ENCODE peak calls at places on chromosome 3, in five cellular contexts. B is heart right ventricle; A is A673; W is pancreas; D is CD8-positive, alpha-beta T cell. N is an unnamed sample.
A peak's percentile ranks its signal among the peaks of the same experiment; 100 is the strongest.

GRCh38 chr3:160665784-160666526 is 11.0 kb upstream of the ARL14 start:
- DNase-seq in W (no peak), D (no peak), A (no peak), B (no peak), N (no peak)

GRCh38 chr3:17407576-17407975 is 334.9 kb downstream of the TBC1D5 start:
- DNase-seq in W (no peak), B (no peak), D (no peak), A (no peak), N (no peak)

GRCh38 chr3:129543999-129544398 is 1.0 kb downstream of the H1-8 start:
- DNase-seq in A (no peak), B (no peak), D (no peak), W (no peak), N (no peak)

GRCh38 chr3:159783780-159784747 is 204.6 kb upstream of the IL12A start:
- DNase-seq in A (no peak), W (no peak), B (no peak), D (no peak), N (no peak)

GRCh38 chr3:42906085-42906904 is at the start of gene ZNF662:
- DNase-seq in A (no peak), B (peak; percentile 64), W (peak; percentile 59), D (peak; percentile 70), N (peak; percentile 57)

GRCh38 chr3:78613366-78614008 is 1154.3 kb downstream of the ROBO1 start:
- DNase-seq in A (no peak), W (no peak), D (no peak), B (no peak), N (no peak)

GRCh38 chr3:76789262-76789661 is 250.6 kb upstream of the ROBO2 start:
- DNase-seq in A (no peak), W (no peak), B (no peak), D (no peak), N (no peak)

GRCh38 chr3:69282191-69282590 is 103.7 kb downstream of the FRMD4B start:
- DNase-seq in A (no peak), D (peak; percentile 58), B (no peak), W (no peak), N (no peak)

GRCh38 chr3:68088216-68088615 is 433.8 kb upstream of the SUCLG2 start:
- DNase-seq in D (peak; percentile 59), B (no peak), W (peak; percentile 7), A (no peak), N (no peak)

GRCh38 chr3:178748874-178749273 is 212.6 kb downstream of the KCNMB2 start:
- DNase-seq in D (no peak), A (no peak), W (no peak), B (no peak), N (no peak)

GRCh38 chr3:66153961-66154923 is 66.6 kb upstream of the SLC25A26 start:
- DNase-seq in A (no peak), D (no peak), B (peak; percentile 13), W (no peak), N (no peak)

GRCh38 chr3:141278196-141279073 is 46.8 kb downstream of the PXYLP1 start:
- DNase-seq in B (no peak), W (no peak), A (no peak), D (no peak), N (no peak)

GRCh38 chr3:36741285-36741684 is 23.1 kb downstream of the DCLK3 start:
- DNase-seq in B (no peak), W (no peak), A (peak; percentile 16), D (no peak), N (no peak)

GRCh38 chr3:174466471-174467054 is 392.6 kb upstream of the NAALADL2 start:
- DNase-seq in W (no peak), B (no peak), A (peak; percentile 33), D (no peak), N (no peak)

GRCh38 chr3:138112362-138112761 is 3.0 kb downstream of the DZIP1L start:
- DNase-seq in A (no peak), W (no peak), D (no peak), B (no peak), N (no peak)

GRCh38 chr3:90080988-90081387 is 973.6 kb downstream of the EPHA3 start:
- DNase-seq in W (no peak), B (no peak), D (no peak), A (peak; percentile 15), N (no peak)

GRCh38 chr3:108067768-108068167 is 23.1 kb downstream of the CD47 start:
- DNase-seq in W (no peak), D (no peak), B (no peak), A (no peak), N (no peak)

GRCh38 chr3:32109256-32109655 is 2.8 kb downstream of the GPD1L start:
- DNase-seq in B (peak; percentile 91), D (no peak), A (peak; percentile 80), W (peak; percentile 60), N (peak; percentile 89)

GRCh38 chr3:194251007-194251406 is 100.1 kb downstream of the CPN2 start:
- DNase-seq in A (no peak), W (no peak), B (no peak), D (no peak), N (no peak)
- H3K4me3 ChIP-seq in A (no peak overlapping the region), W (no peak overlapping the region), B (no peak overlapping the region), D (no peak overlapping the region), N (no peak overlapping the region)

GRCh38 chr3:13012228-13012691 is 61.0 kb downstream of the IQSEC1 start:
- DNase-seq in B (peak; percentile 74), W (no peak), A (peak; percentile 64), D (no peak), N (peak; percentile 90)
- H3K27ac ChIP-seq in B (no peak overlapping the region), W (no peak overlapping the region), A (no peak overlapping the region), D (peak overlapping the region; percentile 74), N (peak overlapping the region; percentile 89)

GRCh38 chr3:41224120-41224806 is 25.0 kb downstream of the CTNNB1 start:
- DNase-seq in W (no peak), B (no peak), D (no peak), A (no peak), N (no peak)
- TF ChIP-seq CTCF in W (no peak), B (no peak), D (no peak), A (no peak), N (no peak)

DNA sequence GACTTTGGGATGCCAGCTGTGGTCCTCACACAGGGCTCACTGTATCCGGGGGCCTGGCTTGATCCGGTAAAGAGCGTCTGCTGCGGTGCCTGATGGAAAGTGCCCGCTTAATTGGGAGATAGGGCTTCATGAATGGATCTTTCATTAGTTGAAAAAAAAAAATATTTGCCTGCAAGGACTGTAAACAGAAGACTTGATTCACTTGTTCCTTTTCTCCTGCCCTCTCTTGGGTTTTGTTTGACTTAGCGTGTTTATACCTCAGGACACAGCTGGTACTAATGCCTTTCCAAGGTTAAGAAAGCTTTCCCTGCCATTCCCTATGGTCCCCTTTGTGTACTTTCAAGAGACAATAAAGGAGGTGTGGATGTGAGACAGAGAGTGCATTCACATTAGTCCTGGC is 493.3 kb downstream of the LPP start:
- DNase-seq in A (no peak), D (no peak), W (no peak), B (no peak), N (no peak)
- H3K4me3 ChIP-seq in A (no peak overlapping the region), D (no peak overlapping the region), W (no peak overlapping the region), B (no peak overlapping the region), N (no peak overlapping the region)

DNA sequence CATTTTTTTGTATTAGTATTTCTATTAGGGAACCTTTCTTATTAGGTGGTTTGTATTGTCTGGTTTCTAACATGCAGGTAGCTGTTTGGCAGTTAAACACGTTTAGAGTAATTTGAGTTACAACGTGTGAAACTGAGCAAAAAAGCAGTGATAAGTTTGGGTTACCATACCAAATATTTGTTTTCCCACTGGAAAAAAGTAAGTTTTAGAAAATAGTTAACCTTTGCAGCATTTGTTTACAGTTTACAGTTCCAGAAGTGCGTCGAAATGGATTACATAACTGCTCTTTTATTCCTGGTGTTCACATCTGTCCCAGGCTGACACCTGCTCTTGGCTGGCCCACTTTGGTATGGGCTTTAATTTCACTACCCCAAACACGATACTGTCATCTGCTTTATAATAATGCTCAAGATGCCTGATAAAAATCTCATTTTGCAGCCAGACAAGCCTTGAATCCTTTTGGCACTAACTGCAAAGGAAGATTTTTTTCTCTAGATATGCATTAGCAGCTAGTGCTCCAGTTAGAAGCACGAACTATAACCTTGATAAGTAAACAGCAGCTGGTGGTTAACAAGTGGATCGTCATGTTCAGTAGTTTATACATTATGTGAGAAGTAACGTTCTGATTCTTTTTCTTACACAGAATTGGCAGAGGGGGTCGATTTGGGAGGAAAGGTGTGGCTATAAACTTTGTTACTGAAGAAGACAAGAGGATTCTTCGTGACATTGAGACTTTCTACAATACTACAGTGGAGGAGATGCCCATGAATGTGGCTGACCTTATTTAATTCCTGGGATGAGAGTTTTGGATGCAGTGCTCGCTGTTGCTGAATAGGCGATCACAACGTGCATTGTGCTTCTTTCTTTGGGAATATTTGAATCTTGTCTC is 5.3 kb downstream of the EIF4A2 start:
- DNase-seq in A (no peak), W (no peak), D (no peak), B (no peak), N (no peak)
- H3K27ac ChIP-seq in A (peak overlapping the region; percentile 11), W (no peak overlapping the region), D (no peak overlapping the region), B (no peak overlapping the region), N (no peak overlapping the region)

DNA sequence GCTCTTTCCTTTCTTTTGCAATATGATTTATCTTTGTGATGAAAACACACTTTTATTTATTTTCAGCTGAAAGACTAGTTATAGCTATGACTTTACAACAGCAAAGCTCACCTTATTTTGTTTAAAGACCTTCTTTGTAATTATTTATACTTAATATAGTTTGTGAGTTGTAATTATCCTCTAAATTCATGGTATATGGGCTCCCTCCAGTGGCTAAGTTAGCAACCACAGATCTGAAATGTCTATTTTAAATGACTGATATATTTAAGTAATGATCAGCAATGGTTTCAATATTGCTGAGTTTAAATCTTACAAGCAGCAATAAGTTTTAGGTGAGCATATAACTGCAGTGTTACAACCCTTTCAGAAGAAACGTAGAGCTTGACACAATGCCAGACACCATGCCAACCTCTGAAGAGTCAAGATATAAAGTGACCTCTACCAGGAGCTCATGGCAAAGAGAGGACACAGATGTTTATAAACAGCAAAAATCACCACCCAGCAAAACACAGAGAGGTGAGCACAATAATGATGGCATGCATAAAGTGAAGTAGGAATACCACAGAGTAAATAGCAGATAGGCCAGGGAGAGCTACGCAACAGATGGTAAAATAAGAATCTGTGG is 143.6 kb upstream of the ZNF385D start:
- DNase-seq in D (no peak), B (no peak), A (no peak), W (no peak), N (no peak)
- TF ChIP-seq CTCF in D (no peak), B (peak; percentile 74), A (peak; percentile 45), W (no peak), N (peak; percentile 61)

DNA sequence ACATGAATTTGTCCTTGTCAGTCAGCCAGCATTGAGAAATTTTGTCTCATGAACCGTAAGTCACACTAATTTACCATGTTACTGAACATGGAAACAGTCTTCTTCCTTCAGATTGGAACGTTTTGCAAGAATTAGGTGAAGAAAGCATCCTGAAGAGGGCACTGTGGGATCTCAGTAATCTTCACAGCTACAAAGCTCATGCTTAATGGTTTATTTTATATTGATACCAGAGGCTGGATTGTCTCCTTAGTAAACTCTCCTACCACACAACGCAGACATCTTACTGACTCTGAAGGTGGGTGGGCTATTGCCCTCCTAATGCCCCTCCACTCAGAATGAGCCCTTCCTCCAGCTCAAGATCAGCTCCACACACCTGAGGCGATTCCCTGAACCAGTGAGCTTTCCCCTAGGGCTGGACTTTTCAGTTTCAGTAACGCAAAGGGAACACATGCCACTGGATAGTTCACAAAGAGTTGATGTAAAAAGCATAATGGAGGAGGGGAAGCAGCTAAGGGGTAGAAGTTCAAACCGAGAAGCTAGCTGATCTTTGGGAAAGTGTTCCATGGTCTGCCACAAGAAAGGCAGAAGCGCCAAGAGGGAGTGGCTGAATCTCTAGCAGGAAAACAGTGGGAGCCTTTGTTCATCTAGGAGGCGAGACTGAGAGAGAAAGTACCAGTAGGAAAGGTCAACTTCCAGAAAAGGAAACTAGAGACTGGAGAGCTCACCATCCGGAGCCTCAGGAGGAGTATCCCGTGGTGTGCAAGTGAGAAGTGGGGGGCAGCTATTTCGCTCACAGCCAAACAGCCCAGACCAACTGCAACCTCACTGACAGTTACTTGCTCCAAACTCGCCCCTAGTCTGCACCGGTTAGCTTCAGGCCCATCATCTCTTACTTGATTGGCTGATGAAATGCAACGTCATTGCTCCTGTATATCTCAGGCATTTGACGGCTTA is at the start of gene SLC9C1:
- DNase-seq in W (peak; percentile 25), D (no peak), A (peak; percentile 77), B (no peak), N (no peak)
- H3K4me3 ChIP-seq in W (peak within 1 kb of the TSS; percentile 29), D (peak within 1 kb of the TSS; percentile 13), A (peak within 1 kb of the TSS; percentile 12), B (peak within 1 kb of the TSS; percentile 40), N (peak within 1 kb of the TSS; percentile 57)